ENCODE peak calls at places on chromosome 22, in eight cellular contexts. A is iPS-NIHi11; T is IMR-90; J is stomach; N is hippocampal formation; R is stimulated activated CD8-positive, alpha-beta memory T cell treated with anti-CD3 and anti-CD28 coated beads, Interleukin-4, amount 100 ng/mL, for 1 hour; D is sciatic nerve; W is effector CD4-positive, alpha-beta T cell. C is an unnamed sample.

GRCh38 chr22:27372364-27372763 is 429.2 kb downstream of the MN1 start:
- DNase-seq in A (no peak), T (no peak), J (no peak), N (no peak), R (no peak), D (no peak), W (no peak), C (no peak)

GRCh38 chr22:35604671-35605457 is 12.3 kb downstream of the MB start:
- DNase-seq in A (no peak), T (no peak), J (no peak), N (no peak), R (no peak), D (no peak), W (no peak), C (no peak)

GRCh38 chr22:38086001-38086845 is 2.2 kb upstream of the SLC16A8 start:
- DNase-seq in A (no peak), T (no peak), J (no peak), N (no peak), R (no peak), D (no peak), W (no peak), C (no peak)

GRCh38 chr22:19832476-19833108 is 22.1 kb downstream of the GNB1L start:
- DNase-seq in A (no peak), T (no peak), J (peak), N (no peak), R (no peak), D (no peak), W (no peak), C (peak)

GRCh38 chr22:17773606-17774205 is 563 bp downstream of the BID start:
- DNase-seq in A (peak), T (peak), J (peak), N (no peak), R (peak), D (no peak), W (peak), C (no peak)

GRCh38 chr22:26953380-26953807 is 296.0 kb downstream of the MIAT start:
- DNase-seq in A (peak), T (no peak), J (no peak), N (no peak), R (no peak), D (no peak), W (no peak), C (no peak)

GRCh38 chr22:20429254-20430100 is 8.1 kb downstream of the SCARF2 start:
- DNase-seq in A (peak), T (no peak), J (peak), N (no peak), R (peak), D (peak), W (peak), C (peak)

GRCh38 chr22:45302047-45302446 is 7.7 kb upstream of the FAM118A start:
- DNase-seq in A (no peak), T (peak), J (no peak), N (no peak), R (no peak), D (no peak), W (no peak), C (no peak)

GRCh38 chr22:28418063-28418462 is 261.6 kb downstream of the TTC28 start:
- DNase-seq in A (no peak), T (no peak), J (no peak), N (no peak), R (no peak), D (no peak), W (no peak), C (no peak)

GRCh38 chr22:19463491-19464469 is 15.2 kb downstream of the UFD1 start:
- DNase-seq in A (no peak), T (peak), J (no peak), N (no peak), R (no peak), D (no peak), W (no peak), C (no peak)

GRCh38 chr22:38080468-38080846 is 3.5 kb downstream of the SLC16A8 start:
- DNase-seq in A (no peak), T (no peak), J (no peak), N (no peak), R (no peak), D (no peak), W (no peak), C (no peak)

GRCh38 chr22:42273855-42274451 is 3.5 kb upstream of the TCF20 start:
- DNase-seq in A (no peak), T (no peak), J (no peak), N (no peak), R (no peak), D (no peak), W (no peak), C (no peak)

GRCh38 chr22:36926721-36927435 is 13.4 kb downstream of the CSF2RB start:
- DNase-seq in A (no peak), T (no peak), J (no peak), N (no peak), R (no peak), D (no peak), W (no peak), C (no peak)

GRCh38 chr22:36191106-36191836 is 10.3 kb downstream of the APOL4 start:
- DNase-seq in A (no peak), T (peak), J (no peak), N (peak), R (no peak), D (no peak), W (no peak), C (no peak)

C was measured in Jurkat, Clone E6-1.